ENCODE peak calls at places on chromosomes 1 and 21, in six cellular contexts. M is neuronal stem cell, L is MM.1S, I is fibroblast of lung, K is mammary epithelial cell, V is astrocyte. A is an unnamed sample.

GRCh38 chr1:30895382-30895941 is 13.1 kb downstream of the SDC3 start:
- DNase-seq in V (no peak), K (no peak), L (no peak), M (no peak), I (no peak), A (no peak)

GRCh38 chr1:86352096-86352495 is 44.0 kb downstream of the ODF2L start:
- DNase-seq in M (no peak), V (peak), I (no peak), L (no peak), K (peak), A (no peak)

GRCh38 chr1:39205102-39205780 is 746 bp downstream of the MACF1 start:
- DNase-seq in K (peak), V (peak), L (peak), M (no peak), I (peak), A (no peak)

GRCh38 chr1:83735525-83735924 is 263.4 kb downstream of the TTLL7 start:
- DNase-seq in I (no peak), K (no peak), V (no peak), L (no peak), M (no peak), A (no peak)

GRCh38 chr21:28111151-28111619 is 881.5 kb downstream of the LTN1 start:
- DNase-seq in I (peak), M (no peak), L (no peak), V (peak), K (no peak), A (no peak)

GRCh38 chr1:46194641-46195179 is 3.5 kb downstream of the POMGNT1 start:
- DNase-seq in M (no peak), I (no peak), K (no peak), L (no peak), V (no peak), A (no peak)

GRCh38 chr1:162631546-162632233 is 574 bp upstream of the DDR2 start:
- DNase-seq in V (no peak), K (no peak), M (no peak), I (peak), L (no peak), A (no peak)

GRCh38 chr1:101331794-101332193 is 95.0 kb downstream of the S1PR1 start:
- DNase-seq in V (no peak), K (no peak), L (no peak), I (no peak), M (no peak), A (no peak)

GRCh38 chr1:23591460-23592208 is 32.3 kb upstream of the ID3 start:
- DNase-seq in L (no peak), V (no peak), K (no peak), I (no peak), M (no peak), A (no peak)

GRCh38 chr21:44049182-44049581 is 37.1 kb downstream of the TRAPPC10 start:
- DNase-seq in K (no peak), M (no peak), I (no peak), L (no peak), V (no peak), A (no peak)

GRCh38 chr1:201506573-201507567 is at the start of gene CSRP1:
- DNase-seq in M (no peak), K (peak), L (peak), V (peak), I (peak), A (no peak)

GRCh38 chr1:201509601-201510374 is 2.9 kb upstream of the CSRP1 start:
- DNase-seq in M (no peak), I (no peak), V (no peak), K (no peak), L (no peak), A (no peak)

GRCh38 chr1:201510734-201511133 is 3.8 kb upstream of the CSRP1 start:
- DNase-seq in I (no peak), V (no peak), M (no peak), K (no peak), L (no peak), A (no peak)

GRCh38 chr1:201511396-201511795 is 4.5 kb upstream of the CSRP1 start:
- DNase-seq in V (no peak), L (no peak), M (no peak), I (no peak), K (no peak), A (no peak)

DNA sequence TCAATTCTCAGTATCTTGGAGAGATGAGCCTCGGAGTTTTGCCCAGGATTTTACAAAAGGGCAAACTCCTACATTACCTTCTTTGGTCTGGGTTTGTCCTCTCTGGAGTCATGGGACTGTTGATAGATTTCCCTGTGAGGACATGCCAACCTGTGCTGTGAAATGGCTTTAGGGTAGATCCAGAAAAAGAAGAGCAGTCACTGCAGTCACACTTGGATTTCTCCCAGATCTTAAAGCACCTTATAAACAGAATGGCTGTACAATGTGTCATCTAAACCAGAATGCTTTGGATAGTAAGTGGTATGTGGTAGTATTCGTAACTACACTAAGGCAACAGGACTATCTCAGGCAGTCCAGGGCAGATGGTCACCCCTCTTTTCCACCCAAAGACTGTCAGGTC is 1.9 kb upstream of the CSRP1 start:
- DNase-seq in I (no peak), M (no peak), K (no peak), L (no peak), V (peak), A (no peak)
- H3K4me2 ChIP-seq in I (no peak), M (no peak), K (no peak), L (no peak), V (peak), A (no peak)

GRCh38 chr21:39319251-39319756 is 5.9 kb upstream of the BRWD1 start:
- DNase-seq in M (no peak), K (no peak), L (no peak), V (no peak), I (peak), A (no peak)
- H2AFZ ChIP-seq in M (no peak), K (no peak), L (no peak), V (no peak), I (no peak), A (no peak)

DNA sequence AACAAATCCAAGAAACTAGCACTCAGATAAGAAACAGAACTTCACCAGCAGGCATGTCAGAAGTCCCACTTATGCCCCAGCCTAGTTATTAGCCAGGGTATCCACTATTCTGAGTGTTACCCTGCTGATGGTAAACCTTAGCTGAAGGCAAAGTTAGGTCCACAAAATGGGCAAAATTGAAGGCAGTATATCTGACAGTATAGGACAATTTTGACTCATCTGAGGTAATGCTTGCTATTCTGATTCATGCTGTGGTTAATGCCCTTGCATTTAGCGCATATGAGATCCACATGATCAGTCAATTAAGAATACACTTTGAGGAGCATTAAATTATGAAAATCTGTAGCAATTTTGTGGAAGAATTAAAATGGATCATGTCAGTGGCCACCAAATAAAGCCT is 15.1 kb downstream of the IFI44 start:
- DNase-seq in V (no peak), K (no peak), I (no peak), M (no peak), L (no peak), A (no peak)
- H3K27ac ChIP-seq in V (no peak), K (no peak), I (no peak), M (no peak), L (no peak), A (no peak)

GRCh38 chr1:5005171-5005570 is 350.8 kb downstream of the AJAP1 start:
- DNase-seq in V (no peak), K (no peak), M (no peak), L (no peak), I (no peak), A (no peak)
- H3K4me2 ChIP-seq in V (no peak), K (no peak), M (no peak), L (no peak), I (no peak), A (no peak)

GRCh38 chr1:4176841-4177240 is 276.8 kb upstream of the C1orf174 start:
- DNase-seq in K (no peak), V (no peak), I (no peak), M (no peak), L (peak), A (no peak)
- H2AFZ ChIP-seq in K (no peak), V (no peak), I (no peak), M (no peak), L (no peak), A (no peak)

GRCh38 chr1:223771469-223771813 is 59.1 kb downstream of the CAPN2 start:
- DNase-seq in L (peak), K (no peak), I (no peak), M (no peak), V (no peak), A (no peak)
- H3K27ac ChIP-seq in L (no peak), K (peak), I (peak), M (peak), V (peak), A (peak)

DNA sequence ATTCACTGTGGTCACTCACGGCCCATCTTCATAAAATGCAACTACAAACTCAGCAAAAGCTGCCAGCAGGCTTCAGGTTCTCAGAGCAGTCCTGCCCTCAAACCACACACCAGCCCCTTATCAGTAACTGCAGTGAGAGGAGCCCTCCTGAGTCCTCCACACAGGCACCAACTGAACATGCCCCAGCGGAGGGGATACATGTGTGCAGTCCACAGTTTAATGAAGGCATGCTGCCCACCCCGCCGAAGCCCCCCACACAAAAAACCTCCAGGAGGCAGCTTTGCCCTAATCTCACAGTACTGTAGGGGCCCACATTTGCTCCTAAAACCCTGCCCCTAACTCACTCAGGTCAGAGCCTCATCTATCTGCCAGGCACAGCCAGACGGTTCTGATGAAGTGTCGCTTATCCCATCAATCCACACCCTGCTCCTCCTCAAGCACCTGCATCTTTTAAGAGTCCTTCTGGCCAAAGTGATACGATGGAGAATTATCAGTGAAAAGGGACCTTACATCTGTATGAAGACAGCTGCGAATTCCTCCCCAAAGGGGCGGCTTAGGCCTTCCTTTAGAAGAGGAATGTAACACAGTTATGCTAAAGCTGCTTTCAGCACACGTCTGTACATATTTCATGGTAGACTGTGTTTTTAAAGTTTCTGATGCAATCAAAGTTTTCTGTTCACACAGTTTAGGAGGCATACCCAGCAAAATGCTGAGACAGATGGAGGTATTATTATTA is 3.5 kb downstream of the ABCB10 start:
- DNase-seq in V (no peak), L (peak), M (no peak), K (no peak), I (peak), A (no peak)
- H3K4me2 ChIP-seq in V (no peak), L (peak), M (no peak), K (no peak), I (no peak), A (no peak)

GRCh38 chr1:186873687-186874086 is 44.9 kb downstream of the PLA2G4A start:
- DNase-seq in L (no peak), K (no peak), V (no peak), I (no peak), M (no peak), A (no peak)
- H2AFZ ChIP-seq in L (no peak), K (no peak), V (no peak), I (no peak), M (no peak), A (no peak)

A was measured in keratinocyte.